ENCODE peak calls at places on chromosomes 6 and 20, in four cellular contexts. H, D, L and O are unnamed samples.

GRCh38 chr20:53631909-53632662 is 38.4 kb upstream of the ZNF217 start:
- DNase-seq in H (no peak), D (no peak), L (no peak), O (no peak)

GRCh38 chr6:126805861-126806260 is 312.6 kb upstream of the RSPO3 start:
- DNase-seq in H (no peak), D (no peak), L (no peak), O (no peak)

GRCh38 chr6:56863366-56863765 is 91.5 kb upstream of the BEND6 start:
- DNase-seq in H (no peak), D (no peak), L (no peak), O (peak)

GRCh38 chr6:136775548-136775947 is 16.7 kb downstream of the MAP3K5 start:
- DNase-seq in H (no peak), D (no peak), L (no peak), O (no peak)

GRCh38 chr6:26065952-26066380 is 21.3 kb upstream of the HFE start:
- DNase-seq in H (peak), D (peak), L (peak), O (peak)

GRCh38 chr6:10403385-10404106 is 11.3 kb downstream of the TFAP2A start:
- DNase-seq in H (no peak), D (no peak), L (no peak), O (peak)

GRCh38 chr20:7031222-7031621 is 263.7 kb downstream of the BMP2 start:
- DNase-seq in H (no peak), D (peak), L (no peak), O (no peak)

GRCh38 chr20:22807646-22808045 is 223.3 kb upstream of the FOXA2 start:
- DNase-seq in H (peak), D (no peak), L (no peak), O (peak)

GRCh38 chr6:57267586-57268293 is 45.6 kb upstream of the RAB23 start:
- DNase-seq in H (no peak), D (peak), L (peak), O (peak)

GRCh38 chr6:137631323-137631722 is 137.1 kb upstream of the OLIG3 start:
- DNase-seq in H (no peak), D (peak), L (no peak), O (peak)

GRCh38 chr6:71383476-71383875 is 94.9 kb downstream of the OGFRL1 start:
- DNase-seq in H (no peak), D (no peak), L (no peak), O (no peak)

GRCh38 chr20:6679086-6679485 is 88.4 kb upstream of the BMP2 start:
- DNase-seq in H (no peak), D (peak), L (no peak), O (no peak)

GRCh38 chr6:40274058-40274457 is 313.1 kb downstream of the LRFN2 start:
- DNase-seq in H (no peak), D (no peak), L (no peak), O (no peak)

GRCh38 chr6:155432293-155432692 is 23.3 kb downstream of the NOX3 start:
- DNase-seq in H (no peak), D (no peak), L (no peak), O (peak)

GRCh38 chr6:152099816-152100618 is 292.5 kb downstream of the ESR1 start:
- DNase-seq in H (no peak), D (no peak), L (no peak), O (peak)

DNA sequence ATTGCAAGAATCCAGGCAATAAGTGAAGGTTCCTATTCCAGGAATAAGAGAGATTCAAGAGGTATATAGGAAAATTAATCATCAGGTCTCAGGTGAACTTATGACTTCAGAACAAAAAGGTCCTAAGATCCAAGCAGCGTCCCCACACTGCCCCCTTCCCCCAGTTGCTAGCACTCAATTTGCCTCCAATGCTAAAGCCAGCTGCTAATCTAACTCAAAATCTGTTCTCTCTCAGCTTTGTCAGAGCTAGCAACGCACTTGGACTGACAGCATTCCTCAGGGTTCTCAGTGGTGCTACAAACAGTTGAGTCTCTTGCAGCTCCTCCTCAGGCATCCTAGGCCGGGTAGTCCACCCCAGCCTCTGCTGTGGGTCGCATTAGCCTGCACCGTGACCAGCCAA is 148.3 kb downstream of the RFX6 start:
- DNase-seq in H (no peak), D (peak), L (no peak), O (no peak)
- TF ChIP-seq CTCF in H (no peak), D (peak), L (no peak), O (no peak)

DNA sequence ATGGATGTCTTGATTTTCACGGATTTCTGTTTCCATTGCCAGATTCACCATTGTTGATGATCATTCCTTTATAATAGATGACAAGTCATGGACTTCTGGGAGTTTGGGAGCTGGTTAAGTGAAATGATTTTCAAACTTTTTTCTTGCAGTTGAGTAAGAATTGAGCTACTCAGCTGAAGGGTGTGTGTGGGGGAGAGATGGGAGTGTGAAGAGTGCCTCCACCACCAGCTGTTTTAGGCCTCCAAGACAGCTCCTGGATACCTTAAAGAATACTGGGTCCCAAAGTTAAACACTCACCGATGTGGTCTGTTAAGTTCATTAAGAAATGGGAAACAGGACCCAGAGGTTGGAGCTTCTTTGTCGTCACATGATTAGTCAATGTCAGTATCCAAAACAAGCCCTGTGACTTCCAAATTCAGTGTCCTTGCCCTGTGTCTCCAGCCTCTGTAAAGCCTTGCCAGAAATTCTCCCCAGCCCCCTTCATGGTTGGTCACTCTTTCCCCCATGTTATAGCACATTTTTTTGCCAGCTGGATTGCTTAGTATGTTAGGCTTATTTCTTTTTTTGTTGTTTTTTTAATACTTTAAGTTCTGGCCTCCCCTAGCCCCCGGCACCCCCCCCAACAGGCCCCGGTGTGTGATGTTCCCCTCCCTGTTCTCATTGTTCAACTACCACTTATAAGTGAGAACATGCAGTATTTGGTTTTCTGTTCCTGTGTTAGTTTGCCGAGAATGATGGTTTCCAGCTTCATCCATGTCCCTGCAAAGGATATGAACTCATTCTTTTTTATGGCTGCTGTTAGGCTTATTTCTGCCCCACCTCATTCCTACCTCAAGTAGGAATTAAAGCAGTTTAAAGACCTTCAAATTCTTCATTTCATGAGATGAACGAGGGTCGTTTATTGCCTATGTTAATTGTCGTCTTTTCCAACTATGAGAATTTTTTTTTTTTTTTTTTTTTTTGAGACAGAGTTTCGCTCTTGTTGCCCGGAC is 26.9 kb downstream of the BICRAL start:
- DNase-seq in H (no peak), D (no peak), L (no peak), O (no peak)
- H3K4me3 ChIP-seq in H (no peak), D (no peak), L (no peak), O (no peak)

GRCh38 chr20:1822564-1823420 is 72.4 kb upstream of the SIRPA start:
- DNase-seq in H (no peak), D (no peak), L (no peak), O (peak)
- TF ChIP-seq CTCF in H (no peak), D (no peak), L (no peak), O (peak)

DNA sequence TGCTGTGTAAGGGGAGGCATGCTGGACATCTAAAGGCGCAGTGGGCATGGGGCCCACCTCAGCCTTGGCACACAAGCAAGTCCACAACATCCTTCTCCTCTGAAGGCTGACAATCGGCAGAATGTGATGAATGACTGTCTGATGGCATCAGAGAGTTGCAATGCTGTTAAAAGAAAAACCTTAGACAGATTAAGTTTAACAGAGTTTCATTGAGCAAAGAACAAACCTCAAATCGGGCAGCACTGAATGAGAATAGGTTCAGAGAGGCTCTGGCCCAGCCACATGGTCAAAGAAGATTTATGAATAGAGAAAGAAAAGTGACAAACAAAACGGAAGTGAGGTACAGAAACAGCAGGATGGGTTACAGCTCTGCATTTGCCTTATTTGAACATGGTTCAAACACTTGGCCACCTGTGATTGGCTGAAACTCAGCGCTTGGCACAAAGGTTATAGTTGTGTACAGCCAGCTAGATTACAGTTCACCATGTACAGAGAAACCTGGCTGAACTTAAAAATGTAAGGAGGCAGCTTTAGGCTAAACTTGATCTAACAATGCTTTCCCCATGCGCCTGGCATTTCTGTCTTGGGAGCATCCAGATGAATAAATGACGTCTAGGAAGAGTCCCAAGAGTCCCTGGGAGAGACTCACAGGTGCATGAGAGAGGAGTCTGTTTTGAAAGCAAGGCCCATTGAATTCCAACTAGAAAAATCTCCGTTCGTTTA is 98.3 kb upstream of the IYD start:
- DNase-seq in H (no peak), D (no peak), L (no peak), O (no peak)
- H3K4me3 ChIP-seq in H (no peak), D (no peak), L (no peak), O (no peak)

DNA sequence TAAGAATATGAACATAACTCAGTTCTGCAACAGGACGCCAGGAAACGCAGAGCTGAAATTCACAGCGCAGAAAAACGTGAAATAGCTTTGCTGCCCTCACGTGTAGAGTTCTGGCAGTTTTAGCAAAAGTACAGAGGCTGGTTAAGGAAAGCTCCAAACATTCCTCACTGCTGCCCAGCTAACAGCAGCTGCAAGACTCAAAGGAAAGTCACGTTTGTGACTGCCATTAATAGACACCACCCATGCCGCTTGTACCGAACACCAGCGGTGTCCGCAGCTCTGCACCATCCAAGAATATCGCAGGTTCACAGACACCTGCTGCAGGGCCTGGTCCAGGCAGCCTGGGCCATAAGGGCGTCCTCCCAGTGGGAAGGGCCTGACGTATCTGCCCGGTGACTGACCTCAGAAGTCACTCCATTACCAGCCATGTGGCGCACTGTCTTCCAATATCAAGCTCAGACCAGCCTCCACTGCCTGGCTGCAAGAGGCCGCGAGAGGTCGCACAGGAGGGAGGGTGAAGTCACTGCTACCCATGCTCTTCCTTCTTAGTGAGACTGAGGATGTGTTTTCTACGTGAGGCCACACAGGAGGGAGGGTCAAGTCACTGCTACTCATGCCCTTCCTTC is 61.4 kb downstream of the WDR27 start:
- DNase-seq in H (no peak), D (no peak), L (no peak), O (no peak)
- TF ChIP-seq CTCF in H (no peak), D (peak), L (no peak), O (no peak)

DNA sequence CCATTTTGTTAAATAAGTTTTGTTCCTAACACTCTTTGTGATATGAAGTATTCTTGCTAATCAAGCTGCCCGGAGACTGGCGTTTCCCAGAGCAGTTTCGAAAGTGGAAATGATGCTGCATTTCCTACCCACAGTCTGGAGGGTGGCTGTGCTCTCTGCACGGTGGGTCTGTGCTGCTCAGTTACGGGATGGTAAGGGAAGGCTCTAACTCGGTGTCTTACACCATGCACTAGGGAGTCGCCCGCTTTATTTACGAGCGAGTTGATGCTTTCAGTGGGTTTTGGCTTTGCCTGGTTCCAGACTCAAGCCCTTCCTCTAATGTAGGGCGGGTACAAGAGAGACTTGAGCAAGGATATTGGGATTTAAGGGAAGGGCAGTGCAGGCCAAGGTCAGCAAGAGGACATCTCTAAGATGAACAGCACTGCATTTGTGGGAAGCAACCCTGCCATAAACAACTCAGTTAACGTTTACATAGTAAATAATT is 180.1 kb upstream of the AKAP12 start:
- DNase-seq in H (no peak), D (no peak), L (no peak), O (no peak)
- H3K4me3 ChIP-seq in H (no peak), D (no peak), L (no peak), O (no peak)

GRCh38 chr6:27239258-27239657 is 8.2 kb upstream of the PRSS16 start:
- DNase-seq in H (no peak), D (no peak), L (no peak), O (no peak)

GRCh38 chr6:27234576-27234975 is 12.9 kb upstream of the PRSS16 start:
- DNase-seq in H (no peak), D (no peak), L (no peak), O (no peak)

GRCh38 chr6:27237089-27237723 is 10.3 kb upstream of the PRSS16 start:
- DNase-seq in H (no peak), D (peak), L (no peak), O (peak)

GRCh38 chr6:27241443-27241842 is 6.1 kb upstream of the PRSS16 start:
- DNase-seq in H (no peak), D (no peak), L (no peak), O (peak)

GRCh38 chr6:27238010-27238983 is 9.2 kb upstream of the PRSS16 start:
- DNase-seq in H (no peak), D (peak), L (no peak), O (peak)
- TF ChIP-seq CTCF in H (no peak), D (peak), L (no peak), O (no peak)